ENCODE peak calls at places on chromosomes 1 and 21, in ten cellular contexts. G, F, Y, W, Z, U, O, C, E and Q are unnamed samples.

GRCh38 chr1:117682372-117682771 is 76.5 kb downstream of the TENT5C start:
- DNase-seq in G (no peak), F (no peak), Y (no peak), W (no peak), Z (no peak), U (no peak), O (no peak), C (no peak), E (no peak), Q (no peak)

GRCh38 chr1:27539901-27540861 is 50.2 kb upstream of the WASF2 start:
- DNase-seq in G (no peak), F (no peak), Y (no peak), W (no peak), Z (peak; percentile 51), U (no peak), O (no peak), C (no peak), E (no peak), Q (peak; percentile 96)

GRCh38 chr1:41468082-41468762 is 16.3 kb downstream of the EDN2 start:
- DNase-seq in G (no peak), F (no peak), Y (no peak), W (no peak), Z (no peak), U (no peak), O (peak; percentile 92), C (no peak), E (no peak), Q (no peak)

GRCh38 chr1:170539154-170539553 is 7.2 kb downstream of the GORAB start:
- DNase-seq in G (no peak), F (no peak), Y (no peak), W (no peak), Z (no peak), U (no peak), O (no peak), C (no peak), E (no peak), Q (no peak)

GRCh38 chr1:154485106-154485505 is 16.9 kb upstream of the TDRD10 start:
- DNase-seq in G (no peak), F (no peak), Y (no peak), W (no peak), Z (peak; percentile 83), U (no peak), O (no peak), C (no peak), E (no peak), Q (no peak)

GRCh38 chr1:108556079-108556478 is 3.8 kb upstream of the EEIG2 start:
- DNase-seq in G (no peak), F (no peak), Y (no peak), W (no peak), Z (no peak), U (no peak), O (no peak), C (no peak), E (no peak), Q (no peak)

GRCh38 chr1:84402060-84402459 is 3.8 kb downstream of the DNASE2B start:
- DNase-seq in G (no peak), F (no peak), Y (no peak), W (no peak), Z (no peak), U (no peak), O (no peak), C (no peak), E (no peak), Q (no peak)

GRCh38 chr1:38018864-38019343 is 6.4 kb downstream of the UTP11 start:
- DNase-seq in G (no peak), F (no peak), Y (no peak), W (no peak), Z (peak; percentile 65), U (no peak), O (no peak), C (no peak), E (no peak), Q (no peak)

GRCh38 chr1:46010611-46011010 is 121.8 kb downstream of the PIK3R3 start:
- DNase-seq in G (no peak), F (no peak), Y (no peak), W (no peak), Z (no peak), U (no peak), O (no peak), C (no peak), E (no peak), Q (no peak)

GRCh38 chr1:116067564-116067887 is 43.7 kb upstream of the MAB21L3 start:
- DNase-seq in G (no peak), F (peak; percentile 89), Y (peak; percentile 12), W (no peak), Z (peak; percentile 75), U (no peak), O (no peak), C (no peak), E (no peak), Q (no peak)

GRCh38 chr1:162389971-162390370 is 8.4 kb downstream of the C1orf226 start:
- DNase-seq in G (no peak), F (no peak), Y (no peak), W (no peak), Z (no peak), U (no peak), O (no peak), C (no peak), E (no peak), Q (no peak)

GRCh38 chr1:167223144-167224103 is 2.7 kb downstream of the POU2F1 start:
- DNase-seq in G (no peak), F (no peak), Y (no peak), W (no peak), Z (no peak), U (no peak), O (peak; percentile 68), C (no peak), E (no peak), Q (no peak)

GRCh38 chr1:110608247-110608646 is 2.1 kb upstream of the KCNA2 start:
- DNase-seq in G (no peak), F (no peak), Y (no peak), W (no peak), Z (no peak), U (no peak), O (no peak), C (no peak), E (no peak), Q (no peak)

GRCh38 chr1:6423321-6423999 is 1.1 kb upstream of the ESPN start:
- DNase-seq in G (no peak), F (no peak), Y (no peak), W (peak; percentile 64), Z (peak; percentile 63), U (peak; percentile 67), O (peak; percentile 74), C (peak; percentile 54), E (peak; percentile 73), Q (no peak)

GRCh38 chr1:173868266-173869107 is at the start of gene ZBTB37:
- DNase-seq in G (peak; percentile 84), F (peak; percentile 26), Y (no peak), W (peak; percentile 88), Z (no peak), U (peak; percentile 72), O (peak; percentile 96), C (peak; percentile 80), E (peak; percentile 87), Q (peak; percentile 74)

GRCh38 chr1:26336477-26337205 is 17.3 kb downstream of the CRYBG2 start:
- DNase-seq in G (peak; percentile 84), F (no peak), Y (no peak), W (peak; percentile 81), Z (no peak), U (peak; percentile 66), O (peak; percentile 92), C (peak; percentile 74), E (peak; percentile 74), Q (no peak)

GRCh38 chr1:12450831-12451559 is 167.0 kb downstream of the DHRS3 start:
- DNase-seq in G (no peak), F (no peak), Y (no peak), W (no peak), Z (no peak), U (no peak), O (no peak), C (no peak), E (no peak), Q (no peak)

GRCh38 chr1:155970531-155971167 is 7.7 kb downstream of the ARHGEF2 start:
- DNase-seq in G (no peak), F (peak; percentile 60), Y (no peak), W (no peak), Z (peak; percentile 70), U (no peak), O (no peak), C (no peak), E (no peak), Q (no peak)

GRCh38 chr1:161973924-161974845 is 49.5 kb downstream of the OLFML2B start:
- DNase-seq in G (no peak), F (no peak), Y (no peak), W (no peak), Z (peak; percentile 25), U (no peak), O (no peak), C (no peak), E (no peak), Q (no peak)

GRCh38 chr1:191707288-191707687 is 451.0 kb upstream of the RGS18 start:
- DNase-seq in G (no peak), F (peak; percentile 1), Y (peak; percentile 7), W (no peak), Z (peak; percentile 3), U (no peak), O (no peak), C (no peak), E (no peak), Q (no peak)

GRCh38 chr1:202283379-202283844 is 58.3 kb downstream of the UBE2T start:
- DNase-seq in G (no peak), F (peak; percentile 90), Y (peak; percentile 40), W (no peak), Z (peak; percentile 75), U (peak; percentile 9), O (peak; percentile 9), C (no peak), E (no peak), Q (no peak)

GRCh38 chr1:119779869-119780356 is 11.2 kb upstream of the HMGCS2 start:
- DNase-seq in G (no peak), F (no peak), Y (no peak), W (no peak), Z (peak; percentile 69), U (no peak), O (peak; percentile 72), C (no peak), E (no peak), Q (no peak)

GRCh38 chr21:45080639-45081414 is 6.4 kb downstream of the ADARB1 start:
- DNase-seq in G (no peak), F (no peak), Y (no peak), W (no peak), Z (peak; percentile 60), U (no peak), O (no peak), C (no peak), E (no peak), Q (no peak)

GRCh38 chr1:169741666-169742394 is 8.0 kb upstream of the SELE start:
- DNase-seq in G (no peak), F (peak; percentile 35), Y (peak; percentile 21), W (no peak), Z (peak; percentile 61), U (no peak), O (no peak), C (no peak), E (no peak), Q (no peak)

GRCh38 chr1:43619314-43619790 is 30.6 kb upstream of the KDM4A start:
- DNase-seq in G (no peak), F (no peak), Y (no peak), W (no peak), Z (no peak), U (no peak), O (no peak), C (no peak), E (no peak), Q (no peak)

GRCh38 chr1:195867638-195868037 is 740.6 kb downstream of the KCNT2 start:
- DNase-seq in G (no peak), F (no peak), Y (no peak), W (no peak), Z (no peak), U (no peak), O (no peak), C (no peak), E (no peak), Q (no peak)

GRCh38 chr1:204461331-204462228 is 33.0 kb downstream of the PIK3C2B start:
- DNase-seq in G (no peak), F (no peak), Y (no peak), W (peak; percentile 29), Z (peak; percentile 26), U (no peak), O (no peak), C (no peak), E (no peak), Q (no peak)

GRCh38 chr1:16348414-16349182 is 3.7 kb downstream of the FBXO42 start:
- DNase-seq in G (no peak), F (peak; percentile 36), Y (no peak), W (no peak), Z (peak; percentile 67), U (no peak), O (no peak), C (no peak), E (no peak), Q (peak; percentile 55)